ENCODE peak calls at places on chromosomes 5 and 9, in six cellular contexts. One of them, this sample, is unnamed.

GRCh38 chr9:95349109-95350038 is 31.9 kb upstream of the FANCC start:
- DNase-seq in bronchial epithelial cell: no peak
- DNase-seq in psoas muscle: no peak
- DNase-seq in SJSA1: no peak
- DNase-seq in hepatic stellate cell: no peak
- DNase-seq in NCI-H1092 treated with DMSO at 0.1 percent for 48 hours: no peak
- DNase-seq in this sample: no peak

GRCh38 chr5:139650689-139651501 is 2.7 kb downstream of the CXXC5 start:
- DNase-seq in hepatic stellate cell: peak
- DNase-seq in SJSA1: no peak
- DNase-seq in NCI-H1092 treated with DMSO at 0.1 percent for 48 hours: no peak
- DNase-seq in bronchial epithelial cell: no peak
- DNase-seq in psoas muscle: peak
- DNase-seq in this sample: peak

GRCh38 chr5:57650360-57651069 is 167.9 kb upstream of the ACTBL2 start:
- DNase-seq in hepatic stellate cell: peak
- DNase-seq in SJSA1: peak
- DNase-seq in NCI-H1092 treated with DMSO at 0.1 percent for 48 hours: no peak
- DNase-seq in psoas muscle: no peak
- DNase-seq in bronchial epithelial cell: peak
- DNase-seq in this sample: peak

GRCh38 chr5:6611561-6612256 is 21.1 kb downstream of the NSUN2 start:
- DNase-seq in NCI-H1092 treated with DMSO at 0.1 percent for 48 hours: no peak
- DNase-seq in SJSA1: peak
- DNase-seq in hepatic stellate cell: no peak
- DNase-seq in psoas muscle: no peak
- DNase-seq in bronchial epithelial cell: no peak
- DNase-seq in this sample: no peak

GRCh38 chr9:104144336-104144735 is 50.2 kb downstream of the SMC2 start:
- DNase-seq in psoas muscle: no peak
- DNase-seq in bronchial epithelial cell: no peak
- DNase-seq in NCI-H1092 treated with DMSO at 0.1 percent for 48 hours: no peak
- DNase-seq in SJSA1: no peak
- DNase-seq in hepatic stellate cell: no peak
- DNase-seq in this sample: no peak

GRCh38 chr5:38845555-38846378 is at the start of gene OSMR:
- DNase-seq in NCI-H1092 treated with DMSO at 0.1 percent for 48 hours: no peak
- DNase-seq in bronchial epithelial cell: peak
- DNase-seq in SJSA1: peak
- DNase-seq in hepatic stellate cell: peak
- DNase-seq in psoas muscle: peak
- DNase-seq in this sample: peak

GRCh38 chr5:92581249-92581648 is 999.8 kb downstream of the NR2F1-AS1 start:
- DNase-seq in psoas muscle: no peak
- DNase-seq in SJSA1: no peak
- DNase-seq in bronchial epithelial cell: no peak
- DNase-seq in hepatic stellate cell: no peak
- DNase-seq in NCI-H1092 treated with DMSO at 0.1 percent for 48 hours: no peak
- DNase-seq in this sample: no peak

GRCh38 chr9:105438136-105438839 is 9.5 kb upstream of the FSD1L start:
- DNase-seq in hepatic stellate cell: no peak
- DNase-seq in bronchial epithelial cell: no peak
- DNase-seq in SJSA1: no peak
- DNase-seq in NCI-H1092 treated with DMSO at 0.1 percent for 48 hours: no peak
- DNase-seq in psoas muscle: no peak
- DNase-seq in this sample: no peak

GRCh38 chr5:131324311-131324710 is 60.5 kb downstream of the CDC42SE2 start:
- DNase-seq in NCI-H1092 treated with DMSO at 0.1 percent for 48 hours: no peak
- DNase-seq in hepatic stellate cell: no peak
- DNase-seq in SJSA1: no peak
- DNase-seq in bronchial epithelial cell: no peak
- DNase-seq in psoas muscle: no peak
- DNase-seq in this sample: no peak

GRCh38 chr9:35681341-35682002 is 7.7 kb downstream of the CA9 start:
- DNase-seq in SJSA1: no peak
- DNase-seq in bronchial epithelial cell: no peak
- DNase-seq in NCI-H1092 treated with DMSO at 0.1 percent for 48 hours: no peak
- DNase-seq in hepatic stellate cell: no peak
- DNase-seq in psoas muscle: no peak
- DNase-seq in this sample: no peak

GRCh38 chr5:145752947-145753346 is 82.2 kb downstream of the PRELID2 start:
- DNase-seq in NCI-H1092 treated with DMSO at 0.1 percent for 48 hours: no peak
- DNase-seq in bronchial epithelial cell: no peak
- DNase-seq in SJSA1: no peak
- DNase-seq in hepatic stellate cell: peak
- DNase-seq in psoas muscle: no peak
- DNase-seq in this sample: no peak

GRCh38 chr5:120140510-120140909 is 323.6 kb upstream of the PRR16 start:
- DNase-seq in NCI-H1092 treated with DMSO at 0.1 percent for 48 hours: no peak
- DNase-seq in SJSA1: no peak
- DNase-seq in psoas muscle: no peak
- DNase-seq in bronchial epithelial cell: no peak
- DNase-seq in hepatic stellate cell: no peak
- DNase-seq in this sample: no peak

GRCh38 chr5:172113036-172113435 is 75.0 kb downstream of the STK10 start:
- DNase-seq in SJSA1: no peak
- DNase-seq in bronchial epithelial cell: no peak
- DNase-seq in hepatic stellate cell: no peak
- DNase-seq in NCI-H1092 treated with DMSO at 0.1 percent for 48 hours: no peak
- DNase-seq in psoas muscle: no peak
- DNase-seq in this sample: no peak